ENCODE peak calls at places on chromosome 14, in four cellular contexts. One of them, this sample, is unnamed.

GRCh38 chr14:79028281-79028680 is 858.1 kb downstream of the NRXN3 start:
- DNase-seq in A549: no peak
- DNase-seq in NCI-H2081: no peak
- DNase-seq in iPS DF 19.7: no peak
- DNase-seq in this sample: no peak

GRCh38 chr14:72433511-72433910 is 460.4 kb downstream of the DPF3 start:
- DNase-seq in iPS DF 19.7: no peak
- DNase-seq in NCI-H2081: no peak
- DNase-seq in A549: peak; percentile 6
- DNase-seq in this sample: no peak

GRCh38 chr14:36254020-36254614 is 66.3 kb downstream of the MBIP start:
- DNase-seq in A549: no peak
- DNase-seq in iPS DF 19.7: no peak
- DNase-seq in NCI-H2081: no peak
- DNase-seq in this sample: no peak

GRCh38 chr14:22545842-22546721 is 42.9 kb downstream of the DAD1 start:
- DNase-seq in A549: no peak
- DNase-seq in iPS DF 19.7: no peak
- DNase-seq in NCI-H2081: no peak
- DNase-seq in this sample: no peak

GRCh38 chr14:104280902-104281767 is 142.7 kb downstream of the KIF26A start:
- DNase-seq in A549: no peak
- DNase-seq in NCI-H2081: no peak
- DNase-seq in iPS DF 19.7: no peak
- DNase-seq in this sample: no peak

GRCh38 chr14:51157012-51157411 is 62.1 kb upstream of the TRIM9 start:
- DNase-seq in NCI-H2081: peak; percentile 70
- DNase-seq in iPS DF 19.7: no peak
- DNase-seq in A549: peak; percentile 22
- DNase-seq in this sample: peak; percentile 31

GRCh38 chr14:60662987-60663386 is 13.7 kb upstream of the SIX1 start:
- DNase-seq in A549: no peak
- DNase-seq in iPS DF 19.7: no peak
- DNase-seq in NCI-H2081: no peak
- DNase-seq in this sample: no peak

GRCh38 chr14:23381871-23382270 is 5.0 kb downstream of the CMTM5 start:
- DNase-seq in NCI-H2081: no peak
- DNase-seq in A549: no peak
- DNase-seq in iPS DF 19.7: no peak
- DNase-seq in this sample: no peak

GRCh38 chr14:61642246-61642982 is 52.9 kb upstream of the HIF1A start:
- DNase-seq in A549: no peak
- DNase-seq in iPS DF 19.7: no peak
- DNase-seq in NCI-H2081: no peak
- DNase-seq in this sample: no peak

GRCh38 chr14:106208794-106209193 is 682.4 kb downstream of the TMEM121 start:
- DNase-seq in iPS DF 19.7: no peak
- DNase-seq in A549: no peak
- DNase-seq in NCI-H2081: no peak
- DNase-seq in this sample: no peak

This sample was measured in NCI-H345.